ENCODE peak calls at places on chromosome 20, in six cellular contexts. One of them, this sample, is unnamed.

GRCh38 chr20:44429017-44429339 is 46.7 kb upstream of the TTPAL start:
- DNase-seq in GM03348: no peak
- DNase-seq in activated gamma-delta T cell treated with anti-CD3 and anti-CD28 coated beads, Interleukin-2, amount 50 U/mL, for 16 hours: no peak
- DNase-seq in stimulated activated effector memory CD8-positive, alpha-beta T cell treated with anti-CD3 and anti-CD28 coated beads, Interleukin-12 subunit alpha, Interleukin-12 subunit beta, amount 100 ng/mL, for 72 hours: no peak
- DNase-seq in Kasumi-1: no peak
- DNase-seq in prostate gland: no peak
- DNase-seq in this sample: no peak

GRCh38 chr20:16004108-16004854 is 569.0 kb downstream of the KIF16B start:
- DNase-seq in stimulated activated effector memory CD8-positive, alpha-beta T cell treated with anti-CD3 and anti-CD28 coated beads, Interleukin-12 subunit alpha, Interleukin-12 subunit beta, amount 100 ng/mL, for 72 hours: no peak
- DNase-seq in Kasumi-1: peak
- DNase-seq in activated gamma-delta T cell treated with anti-CD3 and anti-CD28 coated beads, Interleukin-2, amount 50 U/mL, for 16 hours: no peak
- DNase-seq in GM03348: no peak
- DNase-seq in prostate gland: no peak
- DNase-seq in this sample: no peak

GRCh38 chr20:23528867-23529431 is 38.0 kb downstream of the CST8 start:
- DNase-seq in Kasumi-1: no peak
- DNase-seq in GM03348: no peak
- DNase-seq in stimulated activated effector memory CD8-positive, alpha-beta T cell treated with anti-CD3 and anti-CD28 coated beads, Interleukin-12 subunit alpha, Interleukin-12 subunit beta, amount 100 ng/mL, for 72 hours: no peak
- DNase-seq in prostate gland: no peak
- DNase-seq in activated gamma-delta T cell treated with anti-CD3 and anti-CD28 coated beads, Interleukin-2, amount 50 U/mL, for 16 hours: no peak
- DNase-seq in this sample: no peak

GRCh38 chr20:3101737-3102574 is 17.4 kb upstream of the AVP start:
- DNase-seq in prostate gland: no peak
- DNase-seq in GM03348: no peak
- DNase-seq in stimulated activated effector memory CD8-positive, alpha-beta T cell treated with anti-CD3 and anti-CD28 coated beads, Interleukin-12 subunit alpha, Interleukin-12 subunit beta, amount 100 ng/mL, for 72 hours: peak
- DNase-seq in Kasumi-1: no peak
- DNase-seq in activated gamma-delta T cell treated with anti-CD3 and anti-CD28 coated beads, Interleukin-2, amount 50 U/mL, for 16 hours: peak
- DNase-seq in this sample: no peak

GRCh38 chr20:13665709-13666108 is 27.0 kb upstream of the TASP1 start:
- DNase-seq in Kasumi-1: no peak
- DNase-seq in activated gamma-delta T cell treated with anti-CD3 and anti-CD28 coated beads, Interleukin-2, amount 50 U/mL, for 16 hours: no peak
- DNase-seq in GM03348: no peak
- DNase-seq in stimulated activated effector memory CD8-positive, alpha-beta T cell treated with anti-CD3 and anti-CD28 coated beads, Interleukin-12 subunit alpha, Interleukin-12 subunit beta, amount 100 ng/mL, for 72 hours: no peak
- DNase-seq in prostate gland: no peak
- DNase-seq in this sample: no peak

GRCh38 chr20:40856653-40857052 is 167.6 kb upstream of the MAFB start:
- DNase-seq in stimulated activated effector memory CD8-positive, alpha-beta T cell treated with anti-CD3 and anti-CD28 coated beads, Interleukin-12 subunit alpha, Interleukin-12 subunit beta, amount 100 ng/mL, for 72 hours: no peak
- DNase-seq in GM03348: no peak
- DNase-seq in Kasumi-1: no peak
- DNase-seq in activated gamma-delta T cell treated with anti-CD3 and anti-CD28 coated beads, Interleukin-2, amount 50 U/mL, for 16 hours: no peak
- DNase-seq in prostate gland: no peak
- DNase-seq in this sample: no peak

GRCh38 chr20:34037767-34038166 is 44.1 kb downstream of the RALY start:
- DNase-seq in Kasumi-1: no peak
- DNase-seq in stimulated activated effector memory CD8-positive, alpha-beta T cell treated with anti-CD3 and anti-CD28 coated beads, Interleukin-12 subunit alpha, Interleukin-12 subunit beta, amount 100 ng/mL, for 72 hours: no peak
- DNase-seq in activated gamma-delta T cell treated with anti-CD3 and anti-CD28 coated beads, Interleukin-2, amount 50 U/mL, for 16 hours: no peak
- DNase-seq in prostate gland: no peak
- DNase-seq in GM03348: peak
- DNase-seq in this sample: no peak

GRCh38 chr20:36760647-36761046 is 12.9 kb downstream of the DSN1 start:
- DNase-seq in Kasumi-1: no peak
- DNase-seq in stimulated activated effector memory CD8-positive, alpha-beta T cell treated with anti-CD3 and anti-CD28 coated beads, Interleukin-12 subunit alpha, Interleukin-12 subunit beta, amount 100 ng/mL, for 72 hours: no peak
- DNase-seq in GM03348: no peak
- DNase-seq in prostate gland: no peak
- DNase-seq in activated gamma-delta T cell treated with anti-CD3 and anti-CD28 coated beads, Interleukin-2, amount 50 U/mL, for 16 hours: no peak
- DNase-seq in this sample: no peak

GRCh38 chr20:13009682-13010406 is 1.1 kb downstream of the SPTLC3 start:
- DNase-seq in stimulated activated effector memory CD8-positive, alpha-beta T cell treated with anti-CD3 and anti-CD28 coated beads, Interleukin-12 subunit alpha, Interleukin-12 subunit beta, amount 100 ng/mL, for 72 hours: no peak
- DNase-seq in prostate gland: peak
- DNase-seq in activated gamma-delta T cell treated with anti-CD3 and anti-CD28 coated beads, Interleukin-2, amount 50 U/mL, for 16 hours: no peak
- DNase-seq in GM03348: peak
- DNase-seq in Kasumi-1: peak
- DNase-seq in this sample: peak

GRCh38 chr20:19758888-19759331 is 852 bp downstream of the RIN2 start:
- DNase-seq in prostate gland: peak
- DNase-seq in Kasumi-1: no peak
- DNase-seq in activated gamma-delta T cell treated with anti-CD3 and anti-CD28 coated beads, Interleukin-2, amount 50 U/mL, for 16 hours: no peak
- DNase-seq in GM03348: peak
- DNase-seq in stimulated activated effector memory CD8-positive, alpha-beta T cell treated with anti-CD3 and anti-CD28 coated beads, Interleukin-12 subunit alpha, Interleukin-12 subunit beta, amount 100 ng/mL, for 72 hours: no peak
- DNase-seq in this sample: no peak

GRCh38 chr20:46828471-46828870 is 66.2 kb upstream of the EYA2 start:
- DNase-seq in GM03348: peak
- DNase-seq in prostate gland: no peak
- DNase-seq in Kasumi-1: no peak
- DNase-seq in stimulated activated effector memory CD8-positive, alpha-beta T cell treated with anti-CD3 and anti-CD28 coated beads, Interleukin-12 subunit alpha, Interleukin-12 subunit beta, amount 100 ng/mL, for 72 hours: no peak
- DNase-seq in activated gamma-delta T cell treated with anti-CD3 and anti-CD28 coated beads, Interleukin-2, amount 50 U/mL, for 16 hours: no peak
- DNase-seq in this sample: no peak

GRCh38 chr20:50399917-50400704 is 110.1 kb upstream of the PTPN1 start:
- DNase-seq in GM03348: no peak
- DNase-seq in stimulated activated effector memory CD8-positive, alpha-beta T cell treated with anti-CD3 and anti-CD28 coated beads, Interleukin-12 subunit alpha, Interleukin-12 subunit beta, amount 100 ng/mL, for 72 hours: no peak
- DNase-seq in prostate gland: no peak
- DNase-seq in activated gamma-delta T cell treated with anti-CD3 and anti-CD28 coated beads, Interleukin-2, amount 50 U/mL, for 16 hours: no peak
- DNase-seq in Kasumi-1: no peak
- DNase-seq in this sample: no peak

GRCh38 chr20:57408536-57409233 is 17.5 kb downstream of the RBM38 start:
- DNase-seq in prostate gland: no peak
- DNase-seq in stimulated activated effector memory CD8-positive, alpha-beta T cell treated with anti-CD3 and anti-CD28 coated beads, Interleukin-12 subunit alpha, Interleukin-12 subunit beta, amount 100 ng/mL, for 72 hours: no peak
- DNase-seq in Kasumi-1: no peak
- DNase-seq in GM03348: no peak
- DNase-seq in activated gamma-delta T cell treated with anti-CD3 and anti-CD28 coated beads, Interleukin-2, amount 50 U/mL, for 16 hours: no peak
- DNase-seq in this sample: no peak

GRCh38 chr20:48682529-48683385 is 145.0 kb downstream of the PREX1 start:
- DNase-seq in Kasumi-1: peak
- DNase-seq in stimulated activated effector memory CD8-positive, alpha-beta T cell treated with anti-CD3 and anti-CD28 coated beads, Interleukin-12 subunit alpha, Interleukin-12 subunit beta, amount 100 ng/mL, for 72 hours: no peak
- DNase-seq in prostate gland: peak
- DNase-seq in activated gamma-delta T cell treated with anti-CD3 and anti-CD28 coated beads, Interleukin-2, amount 50 U/mL, for 16 hours: no peak
- DNase-seq in GM03348: peak
- DNase-seq in this sample: peak

GRCh38 chr20:19995220-19995863 is 21.8 kb upstream of the NAA20 start:
- DNase-seq in Kasumi-1: peak
- DNase-seq in stimulated activated effector memory CD8-positive, alpha-beta T cell treated with anti-CD3 and anti-CD28 coated beads, Interleukin-12 subunit alpha, Interleukin-12 subunit beta, amount 100 ng/mL, for 72 hours: no peak
- DNase-seq in activated gamma-delta T cell treated with anti-CD3 and anti-CD28 coated beads, Interleukin-2, amount 50 U/mL, for 16 hours: peak
- DNase-seq in GM03348: peak
- DNase-seq in prostate gland: peak
- DNase-seq in this sample: peak

GRCh38 chr20:23966927-23967615 is 21.5 kb downstream of the GGTLC1 start:
- DNase-seq in prostate gland: no peak
- DNase-seq in Kasumi-1: no peak
- DNase-seq in activated gamma-delta T cell treated with anti-CD3 and anti-CD28 coated beads, Interleukin-2, amount 50 U/mL, for 16 hours: no peak
- DNase-seq in GM03348: no peak
- DNase-seq in stimulated activated effector memory CD8-positive, alpha-beta T cell treated with anti-CD3 and anti-CD28 coated beads, Interleukin-12 subunit alpha, Interleukin-12 subunit beta, amount 100 ng/mL, for 72 hours: no peak
- DNase-seq in this sample: no peak

GRCh38 chr20:38112249-38112942 is 52.7 kb downstream of the TGM2 start:
- DNase-seq in prostate gland: no peak
- DNase-seq in GM03348: no peak
- DNase-seq in Kasumi-1: no peak
- DNase-seq in stimulated activated effector memory CD8-positive, alpha-beta T cell treated with anti-CD3 and anti-CD28 coated beads, Interleukin-12 subunit alpha, Interleukin-12 subunit beta, amount 100 ng/mL, for 72 hours: no peak
- DNase-seq in activated gamma-delta T cell treated with anti-CD3 and anti-CD28 coated beads, Interleukin-2, amount 50 U/mL, for 16 hours: no peak
- DNase-seq in this sample: no peak

GRCh38 chr20:37202267-37202943 is 23.1 kb upstream of the MROH8 start:
- DNase-seq in activated gamma-delta T cell treated with anti-CD3 and anti-CD28 coated beads, Interleukin-2, amount 50 U/mL, for 16 hours: no peak
- DNase-seq in Kasumi-1: peak
- DNase-seq in GM03348: peak
- DNase-seq in stimulated activated effector memory CD8-positive, alpha-beta T cell treated with anti-CD3 and anti-CD28 coated beads, Interleukin-12 subunit alpha, Interleukin-12 subunit beta, amount 100 ng/mL, for 72 hours: no peak
- DNase-seq in prostate gland: peak
- DNase-seq in this sample: peak

GRCh38 chr20:13338999-13339411 is 117.9 kb downstream of the ISM1 start:
- DNase-seq in GM03348: no peak
- DNase-seq in Kasumi-1: no peak
- DNase-seq in prostate gland: no peak
- DNase-seq in stimulated activated effector memory CD8-positive, alpha-beta T cell treated with anti-CD3 and anti-CD28 coated beads, Interleukin-12 subunit alpha, Interleukin-12 subunit beta, amount 100 ng/mL, for 72 hours: no peak
- DNase-seq in activated gamma-delta T cell treated with anti-CD3 and anti-CD28 coated beads, Interleukin-2, amount 50 U/mL, for 16 hours: no peak
- DNase-seq in this sample: no peak

This sample was measured in NAMALWA.